ENCODE peak calls at places on chromosomes 16 and 17, in four cellular contexts. One of them, this sample, is unnamed.

GRCh38 chr17:28716740-28717577 is 709 bp downstream of the RAB34 start:
- DNase-seq in GM12891: no peak
- DNase-seq in GM12878: no peak
- DNase-seq in H1: no peak
- DNase-seq in this sample: no peak

GRCh38 chr17:32870969-32871368 is 6.0 kb downstream of the MYO1D start:
- DNase-seq in GM12891: no peak
- DNase-seq in GM12878: no peak
- DNase-seq in H1: no peak
- DNase-seq in this sample: no peak

GRCh38 chr16:89179656-89180315 is 8.2 kb downstream of the CDH15 start:
- DNase-seq in GM12891: no peak
- DNase-seq in GM12878: no peak
- DNase-seq in H1: no peak
- DNase-seq in this sample: no peak

GRCh38 chr17:52306314-52306713 is 147.8 kb upstream of the CA10 start:
- DNase-seq in GM12891: no peak
- DNase-seq in GM12878: no peak
- DNase-seq in H1: no peak
- DNase-seq in this sample: no peak

GRCh38 chr16:81480856-81481821 is 36.5 kb downstream of the CMIP start:
- DNase-seq in GM12891: peak; percentile 89
- DNase-seq in GM12878: peak; percentile 97
- DNase-seq in H1: no peak
- DNase-seq in this sample: peak; percentile 87

GRCh38 chr17:7940034-7940433 is 8.0 kb downstream of the CNTROB start:
- DNase-seq in GM12891: no peak
- DNase-seq in GM12878: no peak
- DNase-seq in H1: no peak
- DNase-seq in this sample: no peak

GRCh38 chr16:70749006-70749678 is 51.8 kb downstream of the VAC14 start:
- DNase-seq in GM12891: no peak
- DNase-seq in GM12878: no peak
- DNase-seq in H1: no peak
- DNase-seq in this sample: no peak

GRCh38 chr16:48335961-48336360 is 49.3 kb downstream of the SIAH1 start:
- DNase-seq in GM12891: no peak
- DNase-seq in GM12878: no peak
- DNase-seq in H1: no peak
- DNase-seq in this sample: no peak

GRCh38 chr17:53571342-53571741 is 251.4 kb upstream of the KIF2B start:
- DNase-seq in GM12891: no peak
- DNase-seq in GM12878: no peak
- DNase-seq in H1: no peak
- DNase-seq in this sample: no peak

GRCh38 chr17:44543905-44544523 is 13.3 kb upstream of the FZD2 start:
- DNase-seq in GM12891: no peak
- DNase-seq in GM12878: no peak
- DNase-seq in H1: no peak
- DNase-seq in this sample: no peak

GRCh38 chr16:10098991-10099390 is 83.2 kb downstream of the GRIN2A start:
- DNase-seq in GM12891: no peak
- DNase-seq in GM12878: no peak
- DNase-seq in H1: no peak
- DNase-seq in this sample: no peak

GRCh38 chr17:2892305-2892971 is 96.2 kb downstream of the RAP1GAP2 start:
- DNase-seq in GM12891: no peak
- DNase-seq in GM12878: no peak
- DNase-seq in H1: no peak
- DNase-seq in this sample: no peak

GRCh38 chr17:75188614-75189013 is 5.9 kb upstream of the SUMO2 start:
- DNase-seq in GM12891: no peak
- DNase-seq in GM12878: no peak
- DNase-seq in H1: no peak
- DNase-seq in this sample: no peak

GRCh38 chr17:36592711-36593321 is 1.1 kb downstream of the DHRS11 start:
- DNase-seq in GM12891: no peak
- DNase-seq in GM12878: no peak
- DNase-seq in H1: no peak
- DNase-seq in this sample: no peak

GRCh38 chr17:36593651-36594316 is 2.1 kb downstream of the DHRS11 start:
- DNase-seq in GM12891: no peak
- DNase-seq in GM12878: no peak
- DNase-seq in H1: no peak
- DNase-seq in this sample: no peak

GRCh38 chr17:36597229-36597628 is 4.2 kb upstream of the MRM1 start:
- DNase-seq in GM12891: no peak
- DNase-seq in GM12878: no peak
- DNase-seq in H1: no peak
- DNase-seq in this sample: no peak

GRCh38 chr17:36592316-36592710 is 634 bp downstream of the DHRS11 start:
- DNase-seq in GM12891: no peak
- DNase-seq in GM12878: no peak
- DNase-seq in H1: no peak
- DNase-seq in this sample: no peak

GRCh38 chr17:36594626-36595401 is 3.1 kb downstream of the DHRS11 start:
- DNase-seq in GM12891: no peak
- DNase-seq in GM12878: no peak
- DNase-seq in H1: no peak
- DNase-seq in this sample: no peak
- TF ChIP-seq POLR2A in GM12891: no peak
- TF ChIP-seq POLR2A in GM12878: no peak
- TF ChIP-seq POLR2A in H1: no peak
- TF ChIP-seq POLR2A in this sample: no peak

GRCh38 chr16:27232875-27233605 is 29.7 kb downstream of the KDM8 start:
- DNase-seq in GM12891: no peak
- DNase-seq in GM12878: no peak
- DNase-seq in H1: no peak
- DNase-seq in this sample: no peak
- TF ChIP-seq TAF1 in GM12891: no peak
- TF ChIP-seq TAF1 in GM12878: no peak
- TF ChIP-seq TAF1 in H1: no peak
- TF ChIP-seq TAF1 in this sample: no peak

GRCh38 chr16:31190818-31191444 is 11.0 kb downstream of the FUS start:
- DNase-seq in GM12891: no peak
- DNase-seq in GM12878: no peak
- DNase-seq in H1: no peak
- DNase-seq in this sample: no peak

GRCh38 chr16:31193874-31194273 is 8.7 kb downstream of the PYCARD start:
- DNase-seq in GM12891: no peak
- DNase-seq in GM12878: no peak
- DNase-seq in H1: no peak
- DNase-seq in this sample: no peak

GRCh38 chr16:31190061-31190460 is 10.1 kb downstream of the FUS start:
- DNase-seq in GM12891: no peak
- DNase-seq in GM12878: no peak
- DNase-seq in H1: no peak
- DNase-seq in this sample: no peak

GRCh38 chr16:31192856-31193642 is 9.5 kb downstream of the PYCARD start:
- DNase-seq in GM12891: no peak
- DNase-seq in GM12878: no peak
- DNase-seq in H1: no peak
- DNase-seq in this sample: no peak

DNA sequence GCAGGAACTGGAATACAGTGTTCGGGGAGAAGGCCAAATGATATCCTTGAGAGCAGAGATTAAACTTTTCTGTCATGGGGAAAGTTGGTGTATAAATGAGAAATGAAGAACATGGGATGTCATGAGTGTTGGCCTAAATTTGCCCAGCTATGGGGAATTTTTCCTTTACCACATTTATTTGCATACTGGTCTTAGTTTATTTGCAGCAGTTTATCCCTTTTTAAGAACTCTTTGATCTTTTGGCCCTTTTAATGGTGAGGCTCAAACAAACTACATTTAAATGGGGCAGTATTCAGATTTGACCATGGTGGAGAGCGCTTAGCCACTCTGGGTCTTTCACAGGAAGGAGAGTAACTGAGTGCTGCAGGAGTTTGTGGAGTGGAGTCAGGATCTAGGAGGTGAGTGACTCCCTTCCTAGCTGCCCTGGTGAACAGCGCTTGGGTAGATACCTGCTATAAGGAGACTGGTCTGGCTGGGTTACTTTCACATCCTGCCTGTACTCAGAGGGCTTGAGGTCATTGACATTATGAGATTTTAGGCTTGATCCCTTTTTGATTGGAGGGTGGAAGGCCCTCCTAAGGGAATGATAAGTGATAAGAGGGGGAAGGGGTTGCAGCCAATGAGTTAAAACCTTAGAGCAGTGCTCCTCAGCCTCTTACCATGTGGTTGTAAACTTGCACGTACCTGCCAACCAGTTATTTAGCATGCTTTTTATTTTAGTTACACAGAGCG is 10.7 kb downstream of the PYCARD start:
- DNase-seq in GM12891: no peak
- DNase-seq in GM12878: no peak
- DNase-seq in H1: no peak
- DNase-seq in this sample: no peak
- TF ChIP-seq POLR2A in GM12891: peak; percentile 85
- TF ChIP-seq POLR2A in GM12878: peak; percentile 73
- TF ChIP-seq POLR2A in H1: no peak
- TF ChIP-seq POLR2A in this sample: peak; percentile 77

DNA sequence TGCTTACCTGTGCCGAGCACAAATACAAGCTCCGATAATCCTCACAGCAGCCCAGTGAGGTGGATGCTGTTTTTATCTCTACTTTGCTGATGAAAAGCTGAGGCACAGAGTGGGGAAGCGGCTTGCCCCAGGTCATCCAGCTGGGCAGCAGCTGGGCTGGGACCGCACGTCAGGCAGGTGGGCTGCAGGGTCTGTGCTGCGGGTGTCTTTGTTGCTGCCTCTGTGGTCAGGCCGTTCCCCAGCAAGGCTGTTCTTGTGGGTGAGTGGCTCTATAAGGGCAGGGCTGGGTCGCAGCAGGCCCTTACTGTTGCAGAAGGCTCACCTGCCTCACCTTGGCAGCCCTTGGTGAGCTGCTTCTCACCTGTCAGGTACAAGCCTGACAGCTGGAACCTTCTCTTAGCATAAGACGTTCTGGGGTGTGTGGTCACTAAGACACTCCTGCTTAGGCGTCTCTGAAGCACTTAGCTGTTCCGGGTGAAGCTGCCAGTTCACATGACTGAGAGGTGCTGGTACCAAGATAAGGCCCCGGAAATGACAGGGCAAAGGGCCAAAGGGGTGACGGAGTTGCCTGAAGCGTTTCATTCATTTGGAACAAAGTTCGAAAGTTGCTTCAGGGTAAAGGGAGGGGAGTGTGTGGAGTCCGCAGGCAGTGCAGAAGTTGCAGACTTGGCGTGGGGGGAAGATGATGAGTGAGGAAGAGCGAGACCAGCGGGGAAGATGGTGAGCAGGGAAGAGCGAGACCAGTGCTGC is 17.4 kb downstream of the IRF8 start:
- DNase-seq in GM12891: no peak
- DNase-seq in GM12878: no peak
- DNase-seq in H1: no peak
- DNase-seq in this sample: no peak
- TF ChIP-seq TAF1 in GM12891: no peak
- TF ChIP-seq TAF1 in GM12878: no peak
- TF ChIP-seq TAF1 in H1: no peak
- TF ChIP-seq TAF1 in this sample: no peak

GRCh38 chr16:66381585-66382170 is 15.2 kb downstream of the CDH5 start:
- DNase-seq in GM12891: no peak
- DNase-seq in GM12878: no peak
- DNase-seq in H1: no peak
- DNase-seq in this sample: no peak

GRCh38 chr16:66382966-66383299 is 16.4 kb downstream of the CDH5 start:
- DNase-seq in GM12891: no peak
- DNase-seq in GM12878: no peak
- DNase-seq in H1: no peak
- DNase-seq in this sample: no peak

GRCh38 chr16:66380421-66380820 is 13.9 kb downstream of the CDH5 start:
- DNase-seq in GM12891: no peak
- DNase-seq in GM12878: no peak
- DNase-seq in H1: no peak
- DNase-seq in this sample: no peak

GRCh38 chr16:66383551-66383950 is 17.1 kb downstream of the CDH5 start:
- DNase-seq in GM12891: no peak
- DNase-seq in GM12878: no peak
- DNase-seq in H1: no peak
- DNase-seq in this sample: no peak

DNA sequence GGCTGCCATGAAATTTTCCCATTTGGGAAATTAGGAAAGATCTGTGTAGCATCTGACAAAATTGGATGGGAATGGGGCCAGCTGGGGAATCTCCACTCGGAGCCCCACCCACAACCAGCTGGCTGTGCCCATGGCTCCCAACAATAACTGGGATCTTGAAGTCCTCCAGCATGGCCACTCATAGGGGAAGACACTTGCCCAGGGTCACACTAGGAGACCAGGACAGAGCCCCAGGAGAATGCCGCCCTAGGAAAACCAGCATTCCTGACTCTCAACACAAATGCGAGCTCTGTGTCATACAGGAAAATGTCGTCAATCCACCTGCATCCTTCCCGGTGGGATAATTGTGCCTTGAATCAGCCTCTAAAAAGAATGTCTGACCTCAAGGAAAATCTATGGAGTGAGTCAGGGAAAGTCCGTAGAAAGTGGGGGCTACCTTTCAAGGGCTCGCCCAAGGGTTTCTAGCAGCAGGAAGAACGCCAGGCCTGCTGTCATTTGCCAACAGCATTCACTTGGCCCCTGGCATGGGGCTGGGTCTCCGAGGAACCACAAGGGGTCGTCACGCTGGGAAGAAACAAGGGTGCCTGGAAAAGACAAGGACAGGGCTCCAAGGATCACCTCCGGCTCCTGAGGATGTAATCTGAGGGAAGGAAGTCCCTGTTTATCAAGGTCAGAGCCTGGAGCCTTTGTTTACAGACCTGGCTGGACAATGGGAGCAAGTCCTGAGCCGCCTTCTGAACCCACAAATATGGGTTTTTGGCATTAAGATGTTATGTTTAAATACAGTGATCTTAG is 15.9 kb downstream of the CDH5 start:
- DNase-seq in GM12891: no peak
- DNase-seq in GM12878: no peak
- DNase-seq in H1: peak; percentile 53
- DNase-seq in this sample: no peak
- TF ChIP-seq POLR2A in GM12891: no peak
- TF ChIP-seq POLR2A in GM12878: no peak
- TF ChIP-seq POLR2A in H1: no peak
- TF ChIP-seq POLR2A in this sample: no peak